ENCODE peak calls at places on chromosomes 12 and 14, in seven cellular contexts. One of them, this sample, is unnamed.

GRCh38 chr14:36162267-36162666 is 14.3 kb downstream of the PTCSC3 start:
- DNase-seq in OCI-M1: no peak
- DNase-seq in AG10803: no peak
- DNase-seq in fibroblast of lung: no peak
- DNase-seq in effector memory CD8-positive, alpha-beta T cell: no peak
- DNase-seq in activated T-cell treated with anti-CD3 and anti-CD28 coated beads for 48 hours: no peak
- DNase-seq in kidney epithelial cell: no peak
- DNase-seq in this sample: no peak

GRCh38 chr12:48183091-48183875 is at the start of gene CCDC184:
- DNase-seq in OCI-M1: peak
- DNase-seq in AG10803: peak
- DNase-seq in fibroblast of lung: peak
- DNase-seq in effector memory CD8-positive, alpha-beta T cell: peak
- DNase-seq in activated T-cell treated with anti-CD3 and anti-CD28 coated beads for 48 hours: peak
- DNase-seq in kidney epithelial cell: no peak
- DNase-seq in this sample: peak

GRCh38 chr12:115135800-115136211 is 451.8 kb upstream of the TBX3 start:
- DNase-seq in OCI-M1: no peak
- DNase-seq in AG10803: peak
- DNase-seq in fibroblast of lung: peak
- DNase-seq in effector memory CD8-positive, alpha-beta T cell: no peak
- DNase-seq in activated T-cell treated with anti-CD3 and anti-CD28 coated beads for 48 hours: no peak
- DNase-seq in kidney epithelial cell: no peak
- DNase-seq in this sample: no peak

GRCh38 chr12:115354007-115354452 is 670.1 kb upstream of the TBX3 start:
- DNase-seq in OCI-M1: peak
- DNase-seq in AG10803: peak
- DNase-seq in fibroblast of lung: peak
- DNase-seq in effector memory CD8-positive, alpha-beta T cell: no peak
- DNase-seq in activated T-cell treated with anti-CD3 and anti-CD28 coated beads for 48 hours: no peak
- DNase-seq in kidney epithelial cell: peak
- DNase-seq in this sample: no peak

GRCh38 chr12:100758083-100758482 is 36.5 kb upstream of the ANO4 start:
- DNase-seq in OCI-M1: no peak
- DNase-seq in AG10803: no peak
- DNase-seq in fibroblast of lung: no peak
- DNase-seq in effector memory CD8-positive, alpha-beta T cell: no peak
- DNase-seq in activated T-cell treated with anti-CD3 and anti-CD28 coated beads for 48 hours: no peak
- DNase-seq in kidney epithelial cell: no peak
- DNase-seq in this sample: no peak

GRCh38 chr12:19375888-19376287 is 63.4 kb upstream of the AEBP2 start:
- DNase-seq in OCI-M1: no peak
- DNase-seq in AG10803: no peak
- DNase-seq in fibroblast of lung: no peak
- DNase-seq in effector memory CD8-positive, alpha-beta T cell: no peak
- DNase-seq in activated T-cell treated with anti-CD3 and anti-CD28 coated beads for 48 hours: no peak
- DNase-seq in kidney epithelial cell: no peak
- DNase-seq in this sample: no peak

GRCh38 chr12:15001733-15002471 is 29.1 kb downstream of the PDE6H start:
- DNase-seq in OCI-M1: no peak
- DNase-seq in AG10803: peak
- DNase-seq in fibroblast of lung: peak
- DNase-seq in effector memory CD8-positive, alpha-beta T cell: no peak
- DNase-seq in activated T-cell treated with anti-CD3 and anti-CD28 coated beads for 48 hours: no peak
- DNase-seq in kidney epithelial cell: no peak
- DNase-seq in this sample: no peak

GRCh38 chr12:88944403-88944802 is 364.1 kb upstream of the KITLG start:
- DNase-seq in OCI-M1: peak
- DNase-seq in AG10803: peak
- DNase-seq in fibroblast of lung: peak
- DNase-seq in effector memory CD8-positive, alpha-beta T cell: no peak
- DNase-seq in activated T-cell treated with anti-CD3 and anti-CD28 coated beads for 48 hours: no peak
- DNase-seq in kidney epithelial cell: no peak
- DNase-seq in this sample: no peak

GRCh38 chr14:24903337-24903736 is 146.6 kb downstream of the STXBP6 start:
- DNase-seq in OCI-M1: no peak
- DNase-seq in AG10803: peak
- DNase-seq in fibroblast of lung: peak
- DNase-seq in effector memory CD8-positive, alpha-beta T cell: no peak
- DNase-seq in activated T-cell treated with anti-CD3 and anti-CD28 coated beads for 48 hours: no peak
- DNase-seq in kidney epithelial cell: peak
- DNase-seq in this sample: no peak

GRCh38 chr12:14975451-14975850 is 2.6 kb downstream of the PDE6H start:
- DNase-seq in OCI-M1: no peak
- DNase-seq in AG10803: no peak
- DNase-seq in fibroblast of lung: no peak
- DNase-seq in effector memory CD8-positive, alpha-beta T cell: no peak
- DNase-seq in activated T-cell treated with anti-CD3 and anti-CD28 coated beads for 48 hours: no peak
- DNase-seq in kidney epithelial cell: no peak
- DNase-seq in this sample: no peak

GRCh38 chr12:29309320-29309902 is 71.6 kb downstream of the ERGIC2 start:
- DNase-seq in OCI-M1: peak
- DNase-seq in AG10803: peak
- DNase-seq in fibroblast of lung: peak
- DNase-seq in effector memory CD8-positive, alpha-beta T cell: no peak
- DNase-seq in activated T-cell treated with anti-CD3 and anti-CD28 coated beads for 48 hours: no peak
- DNase-seq in kidney epithelial cell: no peak
- DNase-seq in this sample: no peak

GRCh38 chr12:53122961-53123468 is 19.7 kb downstream of the SOAT2 start:
- DNase-seq in OCI-M1: no peak
- DNase-seq in AG10803: peak
- DNase-seq in fibroblast of lung: no peak
- DNase-seq in effector memory CD8-positive, alpha-beta T cell: no peak
- DNase-seq in activated T-cell treated with anti-CD3 and anti-CD28 coated beads for 48 hours: no peak
- DNase-seq in kidney epithelial cell: no peak
- DNase-seq in this sample: no peak

GRCh38 chr12:111202237-111202592 is 166.7 kb downstream of the PHETA1 start:
- DNase-seq in OCI-M1: no peak
- DNase-seq in AG10803: no peak
- DNase-seq in fibroblast of lung: no peak
- DNase-seq in effector memory CD8-positive, alpha-beta T cell: no peak
- DNase-seq in activated T-cell treated with anti-CD3 and anti-CD28 coated beads for 48 hours: no peak
- DNase-seq in kidney epithelial cell: no peak
- DNase-seq in this sample: no peak

GRCh38 chr14:104784218-104784568 is 11.4 kb downstream of the AKT1 start:
- DNase-seq in OCI-M1: no peak
- DNase-seq in AG10803: no peak
- DNase-seq in fibroblast of lung: no peak
- DNase-seq in effector memory CD8-positive, alpha-beta T cell: no peak
- DNase-seq in activated T-cell treated with anti-CD3 and anti-CD28 coated beads for 48 hours: no peak
- DNase-seq in kidney epithelial cell: no peak
- DNase-seq in this sample: no peak

GRCh38 chr14:69366069-69366468 is 32.0 kb downstream of the ERH start:
- DNase-seq in OCI-M1: no peak
- DNase-seq in AG10803: no peak
- DNase-seq in fibroblast of lung: no peak
- DNase-seq in effector memory CD8-positive, alpha-beta T cell: no peak
- DNase-seq in activated T-cell treated with anti-CD3 and anti-CD28 coated beads for 48 hours: no peak
- DNase-seq in kidney epithelial cell: no peak
- DNase-seq in this sample: no peak

GRCh38 chr12:53502331-53502730 is 1.2 kb downstream of the TARBP2 start:
- DNase-seq in OCI-M1: no peak
- DNase-seq in AG10803: no peak
- DNase-seq in fibroblast of lung: no peak
- DNase-seq in effector memory CD8-positive, alpha-beta T cell: no peak
- DNase-seq in activated T-cell treated with anti-CD3 and anti-CD28 coated beads for 48 hours: no peak
- DNase-seq in kidney epithelial cell: no peak
- DNase-seq in this sample: no peak

GRCh38 chr12:12582895-12583303 is 20.2 kb upstream of the DUSP16 start:
- DNase-seq in OCI-M1: no peak
- DNase-seq in AG10803: peak
- DNase-seq in fibroblast of lung: peak
- DNase-seq in effector memory CD8-positive, alpha-beta T cell: no peak
- DNase-seq in activated T-cell treated with anti-CD3 and anti-CD28 coated beads for 48 hours: peak
- DNase-seq in kidney epithelial cell: peak
- DNase-seq in this sample: no peak

GRCh38 chr12:127810026-127810425 is 456.9 kb upstream of the TMEM132C start:
- DNase-seq in OCI-M1: peak
- DNase-seq in AG10803: peak
- DNase-seq in fibroblast of lung: peak
- DNase-seq in effector memory CD8-positive, alpha-beta T cell: no peak
- DNase-seq in activated T-cell treated with anti-CD3 and anti-CD28 coated beads for 48 hours: no peak
- DNase-seq in kidney epithelial cell: peak
- DNase-seq in this sample: no peak

GRCh38 chr14:96445844-96446710 is 54.1 kb downstream of the AK7 start:
- DNase-seq in OCI-M1: peak
- DNase-seq in AG10803: no peak
- DNase-seq in fibroblast of lung: no peak
- DNase-seq in effector memory CD8-positive, alpha-beta T cell: no peak
- DNase-seq in activated T-cell treated with anti-CD3 and anti-CD28 coated beads for 48 hours: no peak
- DNase-seq in kidney epithelial cell: no peak
- DNase-seq in this sample: no peak

GRCh38 chr12:12788675-12789368 is 3.4 kb downstream of the APOLD1 start:
- DNase-seq in OCI-M1: peak
- DNase-seq in AG10803: peak
- DNase-seq in fibroblast of lung: peak
- DNase-seq in effector memory CD8-positive, alpha-beta T cell: peak
- DNase-seq in activated T-cell treated with anti-CD3 and anti-CD28 coated beads for 48 hours: peak
- DNase-seq in kidney epithelial cell: no peak
- DNase-seq in this sample: no peak

GRCh38 chr12:53552346-53553327 is 45.4 kb upstream of the NPFF start:
- DNase-seq in OCI-M1: no peak
- DNase-seq in AG10803: no peak
- DNase-seq in fibroblast of lung: no peak
- DNase-seq in effector memory CD8-positive, alpha-beta T cell: no peak
- DNase-seq in activated T-cell treated with anti-CD3 and anti-CD28 coated beads for 48 hours: no peak
- DNase-seq in kidney epithelial cell: no peak
- DNase-seq in this sample: no peak

GRCh38 chr12:108039794-108040193 is 89.3 kb upstream of the WSCD2 start:
- DNase-seq in OCI-M1: no peak
- DNase-seq in AG10803: no peak
- DNase-seq in fibroblast of lung: no peak
- DNase-seq in effector memory CD8-positive, alpha-beta T cell: no peak
- DNase-seq in activated T-cell treated with anti-CD3 and anti-CD28 coated beads for 48 hours: no peak
- DNase-seq in kidney epithelial cell: no peak
- DNase-seq in this sample: no peak